ENCODE peak calls at places on chromosomes 4 and X, in nine cellular contexts. Z is stimulated activated CD8-positive, alpha-beta memory T cell treated with anti-CD3 and anti-CD28 coated beads, Interleukin-12 subunit alpha, Interleukin-12 subunit beta, amount 100 ng/mL, for 4 hours; C is DMS79 treated with DMSO at 0.1 percent for 48 hours; J is substantia nigra; G is A549; W is posterior vena cava; P is nucleus accumbens; H is left ventricle myocardium inferior; Q is AG08396. O is an unnamed sample.

GRCh38 chr4:164136181-164136616 is 617.7 kb upstream of the SMIM31 start:
- DNase-seq in G (no peak), P (no peak), Q (no peak), Z (no peak), J (no peak), C (no peak), W (no peak), H (no peak), O (no peak)

GRCh38 chrX:1911401-1912131 is 296.7 kb downstream of the ASMT start:
- DNase-seq in J (no peak), G (no peak), Q (no peak), P (no peak), C (no peak), Z (no peak), H (no peak), W (no peak), O (no peak)

GRCh38 chrX:132184871-132185270 is 34.4 kb downstream of the RAP2C start:
- DNase-seq in W (no peak), Q (no peak), P (no peak), Z (no peak), H (no peak), G (no peak), C (no peak), J (no peak), O (no peak)

GRCh38 chr4:95638920-95639501 is 90.2 kb upstream of the UNC5C start:
- DNase-seq in C (no peak), W (no peak), Z (no peak), G (no peak), H (no peak), Q (no peak), J (no peak), P (no peak), O (no peak)

GRCh38 chr4:24056258-24056657 is 166.4 kb upstream of the PPARGC1A start:
- DNase-seq in Q (no peak), J (no peak), W (no peak), G (no peak), C (no peak), P (no peak), Z (no peak), H (no peak), O (no peak)

GRCh38 chrX:101407167-101407747 is 468 bp downstream of the GLA start:
- DNase-seq in G (no peak), P (no peak), W (no peak), C (no peak), H (no peak), Q (no peak), J (no peak), Z (no peak), O (no peak)

GRCh38 chrX:38638952-38639529 is 77.7 kb downstream of the TSPAN7 start:
- DNase-seq in G (no peak), J (no peak), Q (no peak), H (no peak), P (no peak), Z (no peak), W (no peak), C (no peak), O (no peak)

GRCh38 chr4:151218343-151218742 is 58.6 kb upstream of the PRSS48 start:
- DNase-seq in C (no peak), P (no peak), G (no peak), W (no peak), Q (no peak), Z (no peak), J (no peak), H (no peak), O (no peak)

GRCh38 chr4:24856586-24856985 is 56.3 kb downstream of the CCDC149 start:
- DNase-seq in G (no peak), H (no peak), W (no peak), Q (peak), Z (no peak), C (no peak), J (no peak), P (no peak), O (no peak)

GRCh38 chrX:38954520-38954919 is 153.3 kb downstream of the MID1IP1 start:
- DNase-seq in G (no peak), J (no peak), W (no peak), Z (no peak), Q (no peak), C (no peak), P (no peak), H (no peak), O (no peak)

GRCh38 chrX:107123750-107124149 is 5.1 kb upstream of the RBM41 start:
- DNase-seq in H (no peak), Z (no peak), G (no peak), Q (no peak), W (no peak), P (no peak), C (no peak), J (no peak), O (no peak)

GRCh38 chrX:71227370-71228062 is 4.5 kb downstream of the GJB1 start:
- DNase-seq in Q (no peak), P (no peak), C (no peak), W (no peak), J (no peak), Z (no peak), H (no peak), G (no peak), O (no peak)

GRCh38 chr4:39821951-39822350 is 124.0 kb downstream of the UBE2K start:
- DNase-seq in W (no peak), Z (no peak), J (no peak), G (no peak), C (no peak), Q (no peak), H (no peak), P (no peak), O (no peak)

GRCh38 chr4:149897784-149898183 is 82.1 kb upstream of the IQCM start:
- DNase-seq in H (no peak), Z (no peak), W (no peak), Q (no peak), J (no peak), G (no peak), P (no peak), C (no peak), O (no peak)

GRCh38 chr4:41969666-41970065 is 11.9 kb upstream of the DCAF4L1 start:
- DNase-seq in Z (no peak), H (no peak), C (no peak), P (no peak), Q (no peak), G (no peak), W (no peak), J (no peak), O (no peak)

GRCh38 chr4:105586638-105587328 is 34.4 kb downstream of the ARHGEF38 start:
- DNase-seq in Q (no peak), C (no peak), W (no peak), J (no peak), Z (no peak), G (no peak), H (no peak), P (no peak), O (no peak)

GRCh38 chrX:132209527-132209926 is 9.7 kb downstream of the RAP2C start:
- DNase-seq in G (no peak), C (no peak), Z (no peak), H (no peak), J (no peak), W (no peak), P (no peak), Q (no peak), O (no peak)

O was measured in RWPE2.